ENCODE peak calls at places on chromosomes 5 and 9, in four cellular contexts. X is tibial nerve, E is uterus, S is adrenal gland. R is an unnamed sample.

GRCh38 chr5:64144429-64145215 is 21.0 kb upstream of the RNF180 start:
- DNase-seq in X (no peak), E (no peak), S (no peak), R (no peak)

GRCh38 chr9:16825971-16826370 is 44.5 kb downstream of the BNC2 start:
- DNase-seq in X (no peak), E (no peak), S (no peak), R (no peak)

GRCh38 chr5:133565993-133566392 is 46.3 kb downstream of the FSTL4 start:
- DNase-seq in X (peak; percentile 54), E (no peak), S (peak; percentile 20), R (peak; percentile 13)

GRCh38 chr9:37144762-37145161 is 24.4 kb downstream of the ZCCHC7 start:
- DNase-seq in X (no peak), E (no peak), S (no peak), R (no peak)

GRCh38 chr5:148145916-148146315 is 22.4 kb upstream of the SPINK14 start:
- DNase-seq in X (no peak), E (no peak), S (no peak), R (no peak)

GRCh38 chr9:33375238-33375840 is 27.0 kb downstream of the AQP7 start:
- DNase-seq in X (no peak), E (no peak), S (no peak), R (no peak)

GRCh38 chr9:91734371-91734981 is 215.6 kb downstream of the ROR2 start:
- DNase-seq in X (peak; percentile 82), E (peak; percentile 81), S (peak; percentile 52), R (peak; percentile 49)

GRCh38 chr9:17571825-17572224 is 7.0 kb upstream of the SH3GL2 start:
- DNase-seq in X (no peak), E (no peak), S (no peak), R (no peak)

GRCh38 chr9:100714372-100715099 is 136.7 kb downstream of the CAVIN4 start:
- DNase-seq in X (peak; percentile 30), E (no peak), S (peak; percentile 45), R (peak; percentile 53)

GRCh38 chr9:120905794-120906248 is 20.8 kb downstream of the TRAF1 start:
- DNase-seq in X (no peak), E (no peak), S (no peak), R (no peak)

GRCh38 chr5:116571568-116572321 is 2.9 kb downstream of the SEMA6A start:
- DNase-seq in X (no peak), E (no peak), S (peak; percentile 32), R (no peak)

GRCh38 chr9:86407022-86407421 is 52.8 kb upstream of the TUT7 start:
- DNase-seq in X (no peak), E (peak; percentile 26), S (peak; percentile 87), R (no peak)

GRCh38 chr5:83472508-83473343 is 1.2 kb downstream of the VCAN start:
- DNase-seq in X (peak; percentile 42), E (peak; percentile 57), S (peak; percentile 56), R (peak; percentile 42)

GRCh38 chr5:143051244-143052058 is 281.3 kb downstream of the ARHGAP26 start:
- DNase-seq in X (peak; percentile 27), E (peak; percentile 27), S (peak; percentile 31), R (peak; percentile 45)

GRCh38 chr9:128886211-128886826 is 4.4 kb downstream of the LRRC8A start:
- DNase-seq in X (no peak), E (no peak), S (no peak), R (no peak)

GRCh38 chr5:9339206-9339818 is 206.6 kb downstream of the SEMA5A start:
- DNase-seq in X (no peak), E (no peak), S (no peak), R (no peak)

GRCh38 chr9:89655990-89656657 is 51.3 kb downstream of the GADD45G start:
- DNase-seq in X (no peak), E (peak; percentile 76), S (peak; percentile 73), R (no peak)

GRCh38 chr9:96137666-96138429 is 164.1 kb downstream of the HSD17B3 start:
- DNase-seq in X (no peak), E (no peak), S (no peak), R (no peak)

GRCh38 chr9:107542401-107542800 is 52.8 kb upstream of the KLF4 start:
- DNase-seq in X (no peak), E (no peak), S (no peak), R (no peak)

GRCh38 chr9:132411091-132411508 is 1.1 kb downstream of the CFAP77 start:
- DNase-seq in X (no peak), E (peak; percentile 26), S (no peak), R (peak; percentile 38)

GRCh38 chr5:116133281-116133680 is 48.5 kb downstream of the COMMD10 start:
- DNase-seq in X (no peak), E (no peak), S (no peak), R (no peak)

GRCh38 chr9:7799934-7800285 is 332 bp upstream of the DMAC1 start:
- DNase-seq in X (no peak), E (no peak), S (no peak), R (no peak)

GRCh38 chr5:27652505-27652904 is 614.1 kb upstream of the CDH9 start:
- DNase-seq in X (no peak), E (no peak), S (no peak), R (no peak)

GRCh38 chr9:127130661-127131538 is 8.5 kb upstream of the ANGPTL2 start:
- DNase-seq in X (peak; percentile 75), E (peak; percentile 70), S (peak; percentile 32), R (no peak)

GRCh38 chr9:120524852-120525251 is 55.1 kb downstream of the CDK5RAP2 start:
- DNase-seq in X (no peak), E (no peak), S (no peak), R (no peak)

GRCh38 chr5:158938181-158938580 is 161.5 kb downstream of the EBF1 start:
- DNase-seq in X (no peak), E (no peak), S (no peak), R (peak; percentile 43)

DNA sequence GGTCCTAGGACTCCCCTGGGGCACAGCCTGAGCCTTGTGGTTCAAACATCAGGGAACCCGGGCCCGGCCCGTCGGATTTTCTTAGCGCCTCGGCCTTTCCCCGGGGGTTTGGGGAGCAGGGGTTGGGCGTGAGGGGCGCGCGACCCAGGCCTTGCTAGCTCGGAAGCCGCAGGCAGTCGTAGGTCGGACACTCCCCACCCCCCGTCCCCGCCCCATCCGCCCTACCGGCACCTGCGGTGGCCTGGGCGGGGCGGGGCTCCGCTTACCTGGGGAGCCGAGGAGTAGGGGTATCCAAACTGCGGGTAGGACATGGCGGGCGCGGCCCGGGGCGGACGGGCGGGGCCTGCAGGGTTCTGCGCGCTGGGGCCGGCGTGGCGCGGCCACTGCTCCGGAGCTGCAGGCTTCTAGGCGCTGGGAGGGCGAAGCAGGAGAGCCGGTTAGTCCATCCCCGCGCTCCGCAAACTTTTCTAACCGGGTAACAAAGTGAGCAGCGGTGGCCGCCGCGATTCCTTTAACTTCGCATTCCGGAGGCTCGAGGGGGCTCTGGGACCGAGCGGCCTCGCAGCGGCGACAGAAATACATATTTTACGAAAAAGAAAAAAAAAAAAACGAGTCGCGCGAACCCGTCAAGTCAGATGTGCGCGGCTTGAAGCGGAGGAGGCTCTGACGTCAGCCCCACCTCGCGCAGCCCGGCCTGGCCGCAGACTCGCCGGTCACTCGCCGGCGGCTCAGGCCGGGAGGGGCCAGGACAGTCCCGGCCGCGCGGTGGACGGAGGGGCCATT is at the start of gene IRX4:
- DNase-seq in X (no peak), E (no peak), S (no peak), R (no peak)
- H3K9me3 ChIP-seq in X (no peaks in the 10 kb centered on the region), E (no peaks in the 10 kb centered on the region), S (no peaks in the 10 kb centered on the region), R (no peaks in the 10 kb centered on the region)

GRCh38 chr5:179755022-179755421 is 22.4 kb downstream of the MAML1 start:
- DNase-seq in X (no peak), E (no peak), S (no peak), R (no peak)
- TF ChIP-seq POLR2A in X (no peak), E (no peak), S (no peak), R (no peak)

DNA sequence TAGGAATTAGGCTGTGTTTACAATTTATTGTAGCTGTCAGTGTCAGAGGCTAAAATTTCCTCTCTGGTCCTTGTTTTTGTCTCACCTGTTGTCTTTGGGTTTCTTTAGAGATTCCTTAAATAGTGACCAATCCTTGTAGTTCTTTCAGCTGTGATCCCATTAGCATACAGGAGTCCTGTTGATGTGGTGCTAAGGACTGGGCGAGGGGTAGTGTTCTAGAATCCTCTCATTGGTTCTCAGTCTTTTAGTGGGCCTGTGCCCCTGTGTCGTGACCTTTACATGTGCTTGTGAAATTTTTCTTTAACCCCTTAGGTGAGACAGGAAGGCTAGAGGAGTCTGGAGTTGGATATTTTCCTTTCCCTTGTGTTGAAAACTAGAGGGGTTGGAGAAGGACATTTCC is 51.2 kb downstream of the ZNF618 start:
- DNase-seq in X (no peak), E (no peak), S (no peak), R (no peak)
- H3K9me3 ChIP-seq in X (peaks cover 48% of the 10 kb centered on the region), E (no peaks in the 10 kb centered on the region), S (no peaks in the 10 kb centered on the region), R (no peaks in the 10 kb centered on the region)

DNA sequence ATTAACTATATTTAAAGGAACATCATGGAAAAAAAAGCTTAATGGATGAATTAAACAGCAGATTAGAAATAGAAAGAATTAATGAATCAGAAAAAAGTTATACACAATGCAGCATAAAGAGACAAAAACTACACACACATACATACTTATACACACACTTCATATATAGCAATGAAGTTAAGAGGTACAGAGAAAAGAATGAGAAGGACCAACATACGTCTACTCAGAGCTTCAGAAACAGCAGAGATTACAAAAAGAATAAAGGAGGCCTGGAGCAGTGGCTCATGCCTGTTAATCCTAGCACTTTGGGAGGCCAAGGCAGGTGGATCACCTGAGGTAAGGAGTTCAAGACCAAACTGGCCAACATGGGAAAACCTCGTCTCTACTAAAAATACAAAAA is 133.9 kb upstream of the TNPO1 start:
- DNase-seq in X (no peak), E (no peak), S (no peak), R (no peak)
- TF ChIP-seq POLR2A in X (no peak), E (no peak), S (no peak), R (no peak)

DNA sequence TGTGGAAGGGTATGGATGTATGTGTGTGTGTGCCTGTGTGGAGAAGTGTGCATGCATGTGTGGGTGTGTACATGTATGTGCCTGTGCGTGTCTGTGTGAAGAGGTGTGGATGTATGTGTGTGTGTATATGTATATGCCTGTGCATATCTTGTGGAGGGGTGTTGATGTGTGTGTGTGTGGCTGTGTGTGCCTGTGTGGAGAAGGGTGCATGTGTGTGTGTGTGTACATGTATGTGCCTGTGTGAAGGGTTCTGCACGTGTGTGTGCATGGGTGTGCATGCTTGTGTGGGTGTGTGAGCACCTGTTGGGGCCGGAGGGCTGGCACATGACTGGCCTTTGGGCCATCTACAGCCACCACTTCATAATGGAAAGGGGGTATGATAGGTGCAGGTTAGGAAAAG is 291.4 kb downstream of the IRX2 start:
- DNase-seq in X (no peak), E (no peak), S (no peak), R (no peak)
- H3K9me3 ChIP-seq in X (no peaks in the 10 kb centered on the region), E (no peaks in the 10 kb centered on the region), S (no peaks in the 10 kb centered on the region), R (no peaks in the 10 kb centered on the region)

GRCh38 chr9:113988951-113989780 is 88.9 kb downstream of the AMBP start:
- DNase-seq in X (peak; percentile 67), E (peak; percentile 74), S (peak; percentile 49), R (peak; percentile 69)
- TF ChIP-seq POLR2A in X (no peak), E (no peak), S (no peak), R (no peak)

DNA sequence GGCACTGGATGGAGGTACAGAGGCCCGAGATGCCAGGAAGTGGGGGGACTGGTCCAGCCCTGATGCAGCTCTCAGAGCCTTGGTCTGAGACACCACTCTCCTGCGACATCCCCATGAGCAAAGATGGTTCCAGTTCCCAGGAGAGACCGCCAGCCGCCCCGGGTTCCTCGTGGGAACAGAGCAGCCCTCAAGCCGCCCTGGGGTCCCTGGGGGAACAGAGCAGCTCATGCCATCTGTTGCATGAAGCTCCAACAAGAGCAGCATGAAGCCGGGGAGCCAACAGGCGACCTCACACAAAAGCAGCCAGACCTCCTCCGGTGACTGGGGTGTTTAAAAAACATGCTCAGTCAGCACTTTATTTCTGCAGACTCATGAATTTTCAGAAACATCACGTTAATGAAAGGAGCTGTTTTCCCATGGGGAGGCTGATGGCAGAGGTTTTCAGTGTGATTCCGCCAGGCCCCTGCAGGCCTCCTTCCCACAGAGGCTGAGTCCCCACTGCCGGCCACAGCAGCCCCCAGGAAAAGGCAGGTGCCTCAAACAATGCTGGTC is 6.2 kb downstream of the SLC6A18 start:
- DNase-seq in X (no peak), E (no peak), S (no peak), R (no peak)
- H3K9me3 ChIP-seq in X (peaks cover 25% of the 10 kb centered on the region), E (no peaks in the 10 kb centered on the region), S (no peaks in the 10 kb centered on the region), R (peaks cover 12% of the 10 kb centered on the region)